ENCODE peak calls at places on chromosomes 1 and 21, in five cellular contexts. S is bronchial epithelial cell, T is T-helper 2 cell, F is small intestine, R is right cardiac atrium. D is an unnamed sample.

GRCh38 chr1:1208713-1209433 is 2.5 kb upstream of the TNFRSF18 start:
- DNase-seq in F (no peak), T (peak; percentile 10), R (peak; percentile 49), S (no peak), D (no peak)

GRCh38 chr1:64437453-64437852 is 32.5 kb upstream of the CACHD1 start:
- DNase-seq in R (no peak), T (no peak), F (no peak), S (no peak), D (no peak)

GRCh38 chr21:38236232-38236631 is 20.6 kb upstream of the KCNJ15 start:
- DNase-seq in R (no peak), T (no peak), F (no peak), S (peak; percentile 49), D (no peak)

GRCh38 chr1:39462074-39462473 is 29.4 kb upstream of the BMP8A start:
- DNase-seq in T (no peak), F (no peak), S (no peak), R (no peak), D (no peak)

GRCh38 chr1:48228156-48228555 is 5.6 kb downstream of the SLC5A9 start:
- DNase-seq in T (no peak), R (no peak), S (no peak), F (no peak), D (no peak)

GRCh38 chr1:227318003-227318851 is at the start of gene CDC42BPA:
- DNase-seq in S (peak; percentile 73), F (peak; percentile 87), T (no peak), R (peak; percentile 94), D (peak; percentile 92)

GRCh38 chr1:43009274-43009673 is 50.6 kb upstream of the SLC2A1 start:
- DNase-seq in F (no peak), S (no peak), T (no peak), R (no peak), D (no peak)

GRCh38 chr1:193614817-193615216 is 428.4 kb upstream of the B3GALT2 start:
- DNase-seq in S (peak; percentile 86), T (no peak), F (no peak), R (no peak), D (no peak)

GRCh38 chr1:10753279-10753678 is 43.2 kb downstream of the CASZ1 start:
- DNase-seq in F (peak; percentile 57), S (no peak), R (no peak), T (no peak), D (no peak)

GRCh38 chr1:71343686-71344416 is 263.0 kb upstream of the ZRANB2 start:
- DNase-seq in S (peak; percentile 74), T (no peak), R (no peak), F (no peak), D (no peak)

D was measured in putamen.